ENCODE peak calls at places on chromosomes 5 and 9, in nine cellular contexts. I is stomach, E is AG10803, F is body of pancreas, M is tibial nerve, Q is GM06990, S is nephron progenitor cell, P is cardiac muscle cell, V is prostate gland. J is an unnamed sample.

GRCh38 chr5:14128079-14128478 is 15.1 kb upstream of the TRIO start:
- DNase-seq in I (no peak), E (no peak), F (no peak), M (no peak), Q (no peak), S (no peak), P (no peak), V (no peak), J (no peak)

GRCh38 chr5:36948041-36948440 is 71.5 kb downstream of the NIPBL start:
- DNase-seq in I (no peak), E (peak; percentile 75), F (no peak), M (no peak), Q (no peak), S (no peak), P (no peak), V (no peak), J (peak; percentile 72)

GRCh38 chr9:35636135-35636876 is 14.4 kb downstream of the SIT1 start:
- DNase-seq in I (no peak), E (no peak), F (no peak), M (no peak), Q (no peak), S (no peak), P (no peak), V (no peak), J (no peak)

GRCh38 chr9:3825724-3826123 is 299.9 kb upstream of the RFX3 start:
- DNase-seq in I (no peak), E (no peak), F (no peak), M (no peak), Q (no peak), S (no peak), P (peak; percentile 13), V (no peak), J (no peak)

GRCh38 chr5:133825631-133826289 is 142.7 kb downstream of the C5orf15 start:
- DNase-seq in I (no peak), E (no peak), F (peak; percentile 55), M (no peak), Q (peak; percentile 66), S (no peak), P (peak; percentile 73), V (no peak), J (no peak)

GRCh38 chr5:139108056-139108811 is 89.9 kb downstream of the SIL1 start:
- DNase-seq in I (no peak), E (peak; percentile 6), F (peak; percentile 70), M (peak; percentile 20), Q (no peak), S (no peak), P (no peak), V (peak; percentile 19), J (peak; percentile 29)

GRCh38 chr5:84080908-84081307 is 303.8 kb downstream of the EDIL3 start:
- DNase-seq in I (no peak), E (no peak), F (no peak), M (no peak), Q (no peak), S (no peak), P (no peak), V (no peak), J (no peak)

GRCh38 chr9:113636693-113637092 is 173.2 kb downstream of the RGS3 start:
- DNase-seq in I (no peak), E (no peak), F (peak; percentile 3), M (no peak), Q (no peak), S (no peak), P (no peak), V (no peak), J (no peak)

GRCh38 chr9:107153336-107153735 is 129.7 kb upstream of the RAD23B start:
- DNase-seq in I (no peak), E (peak; percentile 55), F (no peak), M (no peak), Q (no peak), S (no peak), P (no peak), V (no peak), J (no peak)

GRCh38 chr5:155049569-155050383 is 36.2 kb downstream of the KIF4B start:
- DNase-seq in I (no peak), E (no peak), F (no peak), M (no peak), Q (no peak), S (peak; percentile 20), P (peak; percentile 16), V (no peak), J (no peak)
- TF ChIP-seq CTCF in I (no peak), E (peak; percentile 43), F (no peak), M (no peak), Q (peak; percentile 54), S (peak; percentile 29), P (peak; percentile 50), V (no peak), J (no peak)

GRCh38 chr5:39691993-39692392 is 267.2 kb upstream of the DAB2 start:
- DNase-seq in I (no peak), E (no peak), F (no peak), M (no peak), Q (no peak), S (no peak), P (no peak), V (no peak), J (no peak)
- TF ChIP-seq CTCF in I (no peak), E (peak; percentile 11), F (peak; percentile 12), M (no peak), Q (peak; percentile 24), S (no peak), P (peak; percentile 6), V (no peak), J (no peak)

DNA sequence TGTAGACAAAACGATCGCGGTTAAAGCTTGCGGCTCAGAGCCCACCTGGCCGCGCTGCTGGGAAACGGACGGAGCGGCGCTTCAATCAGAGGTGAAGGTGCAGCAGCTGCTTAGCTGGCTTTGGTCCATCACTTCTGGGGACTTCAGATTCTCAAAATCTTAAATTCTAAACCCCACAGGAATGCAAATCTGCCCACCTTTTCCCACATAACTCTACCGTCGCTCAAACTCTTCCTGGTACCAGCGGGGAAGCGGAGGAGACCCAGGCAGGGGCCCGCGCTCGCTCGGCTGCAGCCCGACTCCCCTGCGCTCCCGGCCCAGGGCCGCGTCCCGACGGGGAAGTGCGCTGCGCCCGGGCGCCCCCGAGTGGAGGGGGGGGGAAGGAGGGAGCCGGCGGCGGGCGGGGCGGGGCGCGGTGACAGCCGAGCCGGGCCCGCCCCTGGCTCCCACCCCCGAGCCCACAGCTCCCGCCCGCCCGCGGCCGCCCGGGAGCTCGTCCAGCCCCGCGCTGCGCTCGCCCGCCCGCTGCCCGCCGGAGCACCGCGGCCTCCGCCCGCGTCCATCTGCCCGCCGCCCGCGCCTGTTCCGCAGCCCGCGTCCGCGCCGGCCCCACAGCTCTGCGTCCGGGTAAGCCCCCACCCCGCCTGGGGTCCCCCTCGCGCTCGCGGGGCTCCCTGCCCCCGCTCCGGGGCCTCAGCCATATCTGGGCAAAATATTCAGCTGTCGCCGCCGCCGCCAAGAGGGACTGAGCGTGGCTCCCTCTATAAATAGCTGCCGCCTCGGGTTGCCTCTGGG is at the start of gene TMOD1:
- DNase-seq in I (peak; percentile 80), E (no peak), F (peak; percentile 87), M (peak; percentile 52), Q (peak; percentile 85), S (peak; percentile 74), P (peak; percentile 90), V (peak; percentile 56), J (peak; percentile 34)
- TF ChIP-seq CTCF in I (no peak), E (no peak), F (no peak), M (peak; percentile 43), Q (peak; percentile 15), S (no peak), P (no peak), V (no peak), J (no peak)

GRCh38 chr5:91312698-91313097 is 70.4 kb downstream of the ARRDC3 start:
- DNase-seq in I (no peak), E (peak; percentile 25), F (no peak), M (no peak), Q (no peak), S (no peak), P (no peak), V (no peak), J (peak; percentile 5)

GRCh38 chr5:91311168-91311696 is 71.9 kb downstream of the ARRDC3 start:
- DNase-seq in I (no peak), E (no peak), F (no peak), M (no peak), Q (no peak), S (no peak), P (no peak), V (no peak), J (no peak)

GRCh38 chr5:91306497-91306896 is 76.6 kb downstream of the ARRDC3 start:
- DNase-seq in I (no peak), E (peak; percentile 43), F (no peak), M (no peak), Q (no peak), S (no peak), P (no peak), V (no peak), J (no peak)

GRCh38 chr5:91307023-91307422 is 76.1 kb downstream of the ARRDC3 start:
- DNase-seq in I (no peak), E (peak; percentile 100), F (peak; percentile 21), M (peak; percentile 61), Q (no peak), S (no peak), P (no peak), V (no peak), J (peak; percentile 90)

DNA sequence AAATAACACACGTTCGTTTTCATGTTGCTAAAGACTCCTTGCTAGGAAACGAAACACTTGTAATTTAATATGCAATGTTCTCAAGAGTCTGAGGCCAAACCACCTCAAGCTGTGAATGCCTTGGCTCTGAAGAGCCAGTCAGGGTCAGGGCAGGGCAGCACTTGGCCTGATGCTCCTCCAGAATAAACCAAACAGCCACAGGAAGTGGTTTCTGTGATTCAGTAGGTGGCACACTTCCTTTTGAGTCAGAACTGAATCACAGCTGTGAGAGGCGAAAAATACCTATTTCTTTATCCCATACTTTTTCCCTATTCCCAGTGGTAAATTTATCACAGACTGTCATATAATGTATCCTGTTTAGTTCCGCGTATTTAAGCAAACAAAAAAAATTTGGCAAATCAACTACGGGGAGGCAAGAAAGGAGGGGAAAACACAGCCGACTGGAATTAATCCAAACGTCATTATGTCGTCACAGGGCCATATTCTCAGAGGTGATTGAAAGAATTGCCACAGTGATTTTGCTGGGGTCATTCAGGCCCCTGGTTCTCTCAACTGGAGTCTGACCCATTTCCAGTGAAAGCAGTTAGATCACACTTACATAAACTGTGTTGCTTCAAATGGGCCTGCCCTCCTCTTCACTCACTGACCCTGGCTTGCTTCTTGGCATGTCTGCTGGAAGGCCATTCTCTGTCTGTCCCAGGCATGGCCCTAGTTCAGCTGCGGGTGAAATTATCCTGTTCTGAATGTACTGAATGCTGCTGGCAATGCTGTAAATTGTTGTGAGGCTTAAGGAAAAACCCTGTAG is 71.2 kb downstream of the ARRDC3 start:
- DNase-seq in I (peak; percentile 50), E (peak; percentile 100), F (peak; percentile 55), M (peak; percentile 78), Q (peak; percentile 39), S (no peak), P (no peak), V (peak; percentile 13), J (peak; percentile 99)
- TF ChIP-seq CTCF in I (no peak), E (no peak), F (no peak), M (no peak), Q (no peak), S (no peak), P (peak; percentile 6), V (no peak), J (no peak)